ENCODE peak calls at places on chromosomes 4 and X, in eight cellular contexts. G, T, B, Z, A, D, Q and O are unnamed samples.

GRCh38 chrX:95949588-95949987 is 735.1 kb upstream of the DIAPH2 start:
- DNase-seq in A (no peak), B (no peak), T (no peak), Q (no peak), D (no peak), G (no peak), Z (no peak), O (no peak)

GRCh38 chr4:15848191-15848842 is 70.2 kb downstream of the CD38 start:
- DNase-seq in T (no peak), A (no peak), G (no peak), Z (no peak), Q (no peak), B (no peak), D (no peak), O (no peak)

GRCh38 chr4:118282692-118283091 is 70.1 kb downstream of the PRSS12 start:
- DNase-seq in A (no peak), D (no peak), B (peak; percentile 84), T (no peak), G (no peak), Q (no peak), Z (no peak), O (no peak)

GRCh38 chr4:121147923-121148443 is 16.1 kb downstream of the TNIP3 start:
- DNase-seq in A (no peak), Z (no peak), T (no peak), D (no peak), B (no peak), Q (no peak), G (no peak), O (no peak)

GRCh38 chrX:81195712-81196111 is 6.0 kb downstream of the HMGN5 start:
- DNase-seq in T (peak; percentile 63), B (peak; percentile 43), G (peak; percentile 6), A (peak; percentile 45), D (peak; percentile 6), Q (peak; percentile 9), Z (peak; percentile 66), O (peak; percentile 45)

GRCh38 chr4:168537086-168537485 is 40.2 kb downstream of the PALLD start:
- DNase-seq in T (no peak), D (no peak), A (no peak), B (no peak), Z (no peak), Q (no peak), G (no peak), O (no peak)

GRCh38 chrX:46770817-46771163 is 11.9 kb upstream of the SLC9A7 start:
- DNase-seq in D (no peak), B (no peak), Z (no peak), Q (no peak), A (no peak), G (no peak), T (no peak), O (no peak)

GRCh38 chr4:181860157-181860556 is 383.0 kb upstream of the TENM3 start:
- DNase-seq in Z (no peak), Q (no peak), A (no peak), B (no peak), T (no peak), G (no peak), D (no peak), O (no peak)

GRCh38 chrX:40167240-40168182 is 69.8 kb upstream of the BCOR start:
- DNase-seq in Z (no peak), D (peak; percentile 40), G (no peak), T (peak; percentile 40), B (no peak), Q (no peak), A (peak; percentile 54), O (no peak)

GRCh38 chrX:11664211-11664888 is 1.4 kb downstream of the ARHGAP6 start:
- DNase-seq in B (no peak), Q (peak; percentile 15), D (no peak), T (no peak), G (no peak), A (peak; percentile 12), Z (no peak), O (no peak)